ENCODE peak calls at places on chromosomes 1 and 21, in nine cellular contexts. One of them, this sample, is unnamed.

GRCh38 chr1:202197670-202198359 is 4.2 kb downstream of the LGR6 start:
- DNase-seq in A549: no peak
- DNase-seq in breast epithelium: no peak
- DNase-seq in lower leg skin: no peak
- DNase-seq in right lobe of liver: no peak
- DNase-seq in uterus: no peak
- DNase-seq in GM12892: no peak
- DNase-seq in heart left ventricle: no peak
- DNase-seq in ovary: no peak
- DNase-seq in this sample: no peak

GRCh38 chr1:41868241-41868953 is 50.3 kb downstream of the HIVEP3 start:
- DNase-seq in uterus: no peak
- DNase-seq in right lobe of liver: no peak
- DNase-seq in ovary: no peak
- DNase-seq in lower leg skin: no peak
- DNase-seq in A549: no peak
- DNase-seq in heart left ventricle: no peak
- DNase-seq in GM12892: no peak
- DNase-seq in breast epithelium: no peak
- DNase-seq in this sample: no peak

GRCh38 chr1:55375617-55376258 is 160.6 kb upstream of the USP24 start:
- DNase-seq in uterus: peak
- DNase-seq in A549: peak
- DNase-seq in GM12892: peak
- DNase-seq in heart left ventricle: no peak
- DNase-seq in lower leg skin: no peak
- DNase-seq in breast epithelium: no peak
- DNase-seq in right lobe of liver: no peak
- DNase-seq in ovary: peak
- DNase-seq in this sample: peak

GRCh38 chr1:29398431-29398830 is 162.1 kb downstream of the PTPRU start:
- DNase-seq in ovary: no peak
- DNase-seq in right lobe of liver: no peak
- DNase-seq in breast epithelium: no peak
- DNase-seq in GM12892: no peak
- DNase-seq in heart left ventricle: no peak
- DNase-seq in uterus: no peak
- DNase-seq in A549: no peak
- DNase-seq in lower leg skin: no peak
- DNase-seq in this sample: no peak

GRCh38 chr1:51032936-51033335 is 62.9 kb downstream of the CDKN2C start:
- DNase-seq in GM12892: no peak
- DNase-seq in heart left ventricle: no peak
- DNase-seq in ovary: no peak
- DNase-seq in right lobe of liver: no peak
- DNase-seq in A549: no peak
- DNase-seq in breast epithelium: no peak
- DNase-seq in uterus: no peak
- DNase-seq in lower leg skin: no peak
- DNase-seq in this sample: no peak

GRCh38 chr1:236084386-236084730 is 19.5 kb upstream of the NID1 start:
- DNase-seq in lower leg skin: no peak
- DNase-seq in right lobe of liver: no peak
- DNase-seq in breast epithelium: no peak
- DNase-seq in heart left ventricle: no peak
- DNase-seq in GM12892: no peak
- DNase-seq in uterus: no peak
- DNase-seq in A549: no peak
- DNase-seq in ovary: no peak
- DNase-seq in this sample: no peak

GRCh38 chr1:172699111-172699510 is 40.2 kb downstream of the FASLG start:
- DNase-seq in A549: no peak
- DNase-seq in GM12892: no peak
- DNase-seq in ovary: no peak
- DNase-seq in lower leg skin: no peak
- DNase-seq in heart left ventricle: no peak
- DNase-seq in breast epithelium: no peak
- DNase-seq in uterus: no peak
- DNase-seq in right lobe of liver: no peak
- DNase-seq in this sample: no peak

GRCh38 chr1:167428418-167428817 is 89.9 kb downstream of the CD247 start:
- DNase-seq in lower leg skin: no peak
- DNase-seq in right lobe of liver: no peak
- DNase-seq in ovary: no peak
- DNase-seq in heart left ventricle: no peak
- DNase-seq in uterus: no peak
- DNase-seq in A549: no peak
- DNase-seq in GM12892: no peak
- DNase-seq in breast epithelium: no peak
- DNase-seq in this sample: no peak

GRCh38 chr1:162276493-162276892 is 100.2 kb downstream of the SPATA46 start:
- DNase-seq in right lobe of liver: no peak
- DNase-seq in lower leg skin: no peak
- DNase-seq in breast epithelium: no peak
- DNase-seq in A549: peak
- DNase-seq in GM12892: no peak
- DNase-seq in ovary: no peak
- DNase-seq in uterus: no peak
- DNase-seq in heart left ventricle: no peak
- DNase-seq in this sample: no peak

GRCh38 chr1:87805661-87806376 is 477.1 kb downstream of the LMO4 start:
- DNase-seq in lower leg skin: no peak
- DNase-seq in A549: peak
- DNase-seq in uterus: no peak
- DNase-seq in right lobe of liver: no peak
- DNase-seq in GM12892: no peak
- DNase-seq in ovary: no peak
- DNase-seq in heart left ventricle: no peak
- DNase-seq in breast epithelium: no peak
- DNase-seq in this sample: no peak

GRCh38 chr21:46346296-46347202 is 22.6 kb downstream of the PCNT start:
- DNase-seq in ovary: peak
- DNase-seq in breast epithelium: no peak
- DNase-seq in lower leg skin: no peak
- DNase-seq in A549: no peak
- DNase-seq in uterus: no peak
- DNase-seq in heart left ventricle: no peak
- DNase-seq in right lobe of liver: no peak
- DNase-seq in GM12892: no peak
- DNase-seq in this sample: no peak

GRCh38 chr21:46347203-46347550 is 23.2 kb downstream of the PCNT start:
- DNase-seq in heart left ventricle: no peak
- DNase-seq in A549: no peak
- DNase-seq in GM12892: no peak
- DNase-seq in breast epithelium: no peak
- DNase-seq in lower leg skin: no peak
- DNase-seq in right lobe of liver: no peak
- DNase-seq in ovary: no peak
- DNase-seq in uterus: no peak
- DNase-seq in this sample: no peak

GRCh38 chr21:46345861-46346260 is 21.9 kb downstream of the PCNT start:
- DNase-seq in heart left ventricle: no peak
- DNase-seq in GM12892: no peak
- DNase-seq in A549: no peak
- DNase-seq in breast epithelium: no peak
- DNase-seq in uterus: no peak
- DNase-seq in right lobe of liver: no peak
- DNase-seq in lower leg skin: no peak
- DNase-seq in ovary: no peak
- DNase-seq in this sample: no peak

GRCh38 chr21:46349134-46349760 is 25.3 kb downstream of the PCNT start:
- DNase-seq in uterus: no peak
- DNase-seq in breast epithelium: no peak
- DNase-seq in ovary: no peak
- DNase-seq in right lobe of liver: no peak
- DNase-seq in lower leg skin: no peak
- DNase-seq in heart left ventricle: no peak
- DNase-seq in GM12892: no peak
- DNase-seq in A549: no peak
- DNase-seq in this sample: no peak

DNA sequence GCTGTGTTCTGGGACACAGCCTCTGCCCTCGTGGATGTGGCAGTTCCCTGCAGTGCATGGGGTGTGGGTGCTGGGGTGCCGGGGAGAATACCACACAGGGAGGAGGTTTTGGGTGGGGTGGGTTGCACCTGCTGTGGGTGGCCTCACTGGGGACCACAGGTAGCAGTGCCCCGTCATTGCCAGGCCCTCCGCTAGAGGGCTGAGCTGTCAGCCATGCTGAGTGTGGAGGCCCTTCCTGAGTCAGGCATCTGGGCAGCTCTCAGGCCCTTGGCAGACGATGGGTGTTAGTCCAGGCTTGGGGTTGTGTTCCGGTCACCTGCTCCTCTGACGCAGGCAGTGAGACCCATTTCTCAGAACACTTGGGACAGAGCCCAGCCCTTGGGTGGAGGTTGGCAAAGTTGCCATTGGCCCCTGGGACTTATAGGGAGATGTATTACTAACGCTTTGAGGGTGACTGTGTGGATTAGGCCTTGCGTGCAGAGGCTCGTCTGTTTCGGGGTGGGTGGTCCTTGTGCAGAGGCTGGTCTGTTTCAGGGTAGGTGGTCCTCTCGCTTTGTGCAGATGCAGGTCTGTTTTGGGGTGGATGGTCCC is 23.9 kb downstream of the PCNT start:
- DNase-seq in A549: no peak
- DNase-seq in uterus: no peak
- DNase-seq in lower leg skin: no peak
- DNase-seq in breast epithelium: no peak
- DNase-seq in heart left ventricle: peak
- DNase-seq in ovary: no peak
- DNase-seq in GM12892: no peak
- DNase-seq in right lobe of liver: peak
- DNase-seq in this sample: no peak
- TF ChIP-seq POLR2A in A549: no peak
- TF ChIP-seq POLR2A in uterus: no peak
- TF ChIP-seq POLR2A in lower leg skin: no peak
- TF ChIP-seq POLR2A in breast epithelium: no peak
- TF ChIP-seq POLR2A in heart left ventricle: no peak
- TF ChIP-seq POLR2A in ovary: no peak
- TF ChIP-seq POLR2A in GM12892: no peak
- TF ChIP-seq POLR2A in right lobe of liver: no peak
- TF ChIP-seq POLR2A in this sample: no peak

GRCh38 chr1:156894711-156895407 is 1.3 kb downstream of the PEAR1 start:
- DNase-seq in breast epithelium: no peak
- DNase-seq in GM12892: no peak
- DNase-seq in ovary: peak
- DNase-seq in lower leg skin: no peak
- DNase-seq in heart left ventricle: peak
- DNase-seq in right lobe of liver: peak
- DNase-seq in A549: no peak
- DNase-seq in uterus: peak
- DNase-seq in this sample: no peak
- TF ChIP-seq POLR2A in breast epithelium: no peak
- TF ChIP-seq POLR2A in GM12892: no peak
- TF ChIP-seq POLR2A in ovary: no peak
- TF ChIP-seq POLR2A in lower leg skin: no peak
- TF ChIP-seq POLR2A in heart left ventricle: no peak
- TF ChIP-seq POLR2A in right lobe of liver: no peak
- TF ChIP-seq POLR2A in A549: no peak
- TF ChIP-seq POLR2A in uterus: no peak
- TF ChIP-seq POLR2A in this sample: no peak

GRCh38 chr1:211473823-211474222 is 18.1 kb downstream of the RD3 start:
- DNase-seq in heart left ventricle: no peak
- DNase-seq in breast epithelium: no peak
- DNase-seq in A549: no peak
- DNase-seq in ovary: no peak
- DNase-seq in lower leg skin: no peak
- DNase-seq in right lobe of liver: no peak
- DNase-seq in uterus: no peak
- DNase-seq in GM12892: no peak
- DNase-seq in this sample: no peak

GRCh38 chr1:211469113-211469512 is 22.8 kb downstream of the RD3 start:
- DNase-seq in GM12892: no peak
- DNase-seq in right lobe of liver: no peak
- DNase-seq in lower leg skin: no peak
- DNase-seq in breast epithelium: no peak
- DNase-seq in heart left ventricle: no peak
- DNase-seq in uterus: no peak
- DNase-seq in ovary: no peak
- DNase-seq in A549: no peak
- DNase-seq in this sample: no peak

GRCh38 chr1:211469938-211470529 is 21.9 kb downstream of the RD3 start:
- DNase-seq in ovary: peak
- DNase-seq in breast epithelium: peak
- DNase-seq in uterus: peak
- DNase-seq in A549: peak
- DNase-seq in right lobe of liver: peak
- DNase-seq in lower leg skin: peak
- DNase-seq in GM12892: no peak
- DNase-seq in heart left ventricle: peak
- DNase-seq in this sample: peak

GRCh38 chr1:211472724-211473123 is 19.2 kb downstream of the RD3 start:
- DNase-seq in heart left ventricle: no peak
- DNase-seq in uterus: no peak
- DNase-seq in breast epithelium: no peak
- DNase-seq in lower leg skin: no peak
- DNase-seq in ovary: no peak
- DNase-seq in right lobe of liver: no peak
- DNase-seq in A549: no peak
- DNase-seq in GM12892: no peak
- DNase-seq in this sample: no peak

DNA sequence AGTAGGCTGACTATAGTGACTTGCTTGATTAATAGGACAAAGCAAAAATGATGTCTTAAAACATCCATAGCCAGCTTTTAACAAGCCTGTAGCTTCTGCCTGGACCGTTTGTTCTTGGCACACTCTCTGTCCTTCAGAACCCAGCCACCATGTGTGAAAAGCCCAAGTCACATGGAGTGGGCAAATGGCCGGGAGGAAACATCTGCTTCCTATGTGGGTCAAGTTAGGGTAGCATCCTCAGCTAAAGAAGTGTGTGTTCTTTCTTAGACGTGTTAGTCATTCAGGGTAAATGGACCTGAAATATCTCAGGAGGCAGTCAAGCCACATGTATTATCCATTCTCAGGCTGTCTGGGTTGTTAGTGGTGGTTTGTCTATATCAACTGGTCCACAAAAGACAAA is 23.4 kb downstream of the RD3 start:
- DNase-seq in ovary: no peak
- DNase-seq in A549: no peak
- DNase-seq in right lobe of liver: no peak
- DNase-seq in lower leg skin: peak
- DNase-seq in breast epithelium: no peak
- DNase-seq in GM12892: no peak
- DNase-seq in uterus: no peak
- DNase-seq in heart left ventricle: no peak
- DNase-seq in this sample: no peak
- TF ChIP-seq POLR2A in ovary: no peak
- TF ChIP-seq POLR2A in A549: no peak
- TF ChIP-seq POLR2A in right lobe of liver: no peak
- TF ChIP-seq POLR2A in lower leg skin: no peak
- TF ChIP-seq POLR2A in breast epithelium: no peak
- TF ChIP-seq POLR2A in GM12892: no peak
- TF ChIP-seq POLR2A in uterus: no peak
- TF ChIP-seq POLR2A in heart left ventricle: no peak
- TF ChIP-seq POLR2A in this sample: no peak

GRCh38 chr1:184745929-184746583 is 8.6 kb downstream of the EDEM3 start:
- DNase-seq in GM12892: no peak
- DNase-seq in ovary: no peak
- DNase-seq in heart left ventricle: no peak
- DNase-seq in uterus: no peak
- DNase-seq in right lobe of liver: no peak
- DNase-seq in lower leg skin: no peak
- DNase-seq in A549: no peak
- DNase-seq in breast epithelium: no peak
- DNase-seq in this sample: no peak
- TF ChIP-seq POLR2A in GM12892: no peak
- TF ChIP-seq POLR2A in ovary: no peak
- TF ChIP-seq POLR2A in heart left ventricle: no peak
- TF ChIP-seq POLR2A in uterus: no peak
- TF ChIP-seq POLR2A in right lobe of liver: no peak
- TF ChIP-seq POLR2A in lower leg skin: no peak
- TF ChIP-seq POLR2A in A549: no peak
- TF ChIP-seq POLR2A in breast epithelium: no peak
- TF ChIP-seq POLR2A in this sample: no peak